ENCODE peak calls at places on chromosomes 6 and 20, in four cellular contexts. One of them, this sample, is unnamed.

GRCh38 chr6:96304997-96305396 is 216.6 kb upstream of the UFL1 start:
- DNase-seq in CD8-positive, alpha-beta T cell: no peak
- DNase-seq in neural progenitor cell: no peak
- DNase-seq in psoas muscle: no peak
- DNase-seq in this sample: no peak

GRCh38 chr6:81093046-81093445 is 659.4 kb downstream of the TENT5A start:
- DNase-seq in CD8-positive, alpha-beta T cell: no peak
- DNase-seq in neural progenitor cell: no peak
- DNase-seq in psoas muscle: no peak
- DNase-seq in this sample: no peak

GRCh38 chr20:11581271-11581670 is 336.4 kb upstream of the BTBD3 start:
- DNase-seq in CD8-positive, alpha-beta T cell: no peak
- DNase-seq in neural progenitor cell: peak; percentile 8
- DNase-seq in psoas muscle: no peak
- DNase-seq in this sample: no peak

GRCh38 chr6:129491436-129491835 is 218.5 kb downstream of the ARHGAP18 start:
- DNase-seq in CD8-positive, alpha-beta T cell: no peak
- DNase-seq in neural progenitor cell: no peak
- DNase-seq in psoas muscle: no peak
- DNase-seq in this sample: no peak

GRCh38 chr6:108403260-108403659 is 108.4 kb downstream of the AFG1L start:
- DNase-seq in CD8-positive, alpha-beta T cell: no peak
- DNase-seq in neural progenitor cell: no peak
- DNase-seq in psoas muscle: no peak
- DNase-seq in this sample: no peak

GRCh38 chr6:105994522-105995402 is 91.4 kb upstream of the PRDM1 start:
- DNase-seq in CD8-positive, alpha-beta T cell: peak; percentile 51
- DNase-seq in neural progenitor cell: peak; percentile 83
- DNase-seq in psoas muscle: peak; percentile 60
- DNase-seq in this sample: peak; percentile 84

GRCh38 chr6:73954843-73955242 is 258.8 kb downstream of the CD109 start:
- DNase-seq in CD8-positive, alpha-beta T cell: no peak
- DNase-seq in neural progenitor cell: no peak
- DNase-seq in psoas muscle: no peak
- DNase-seq in this sample: no peak

GRCh38 chr6:168999392-168999791 is 254.3 kb downstream of the THBS2 start:
- DNase-seq in CD8-positive, alpha-beta T cell: no peak
- DNase-seq in neural progenitor cell: no peak
- DNase-seq in psoas muscle: no peak
- DNase-seq in this sample: no peak

GRCh38 chr20:37615507-37616425 is 78.1 kb upstream of the CTNNBL1 start:
- DNase-seq in CD8-positive, alpha-beta T cell: peak; percentile 67
- DNase-seq in neural progenitor cell: peak; percentile 60
- DNase-seq in psoas muscle: no peak
- DNase-seq in this sample: peak; percentile 88
- TF ChIP-seq CTCF in CD8-positive, alpha-beta T cell: peak; percentile 65
- TF ChIP-seq CTCF in neural progenitor cell: peak; percentile 76
- TF ChIP-seq CTCF in psoas muscle: peak; percentile 42
- TF ChIP-seq CTCF in this sample: peak; percentile 85

GRCh38 chr6:78487401-78487800 is 379.9 kb upstream of the IRAK1BP1 start:
- DNase-seq in CD8-positive, alpha-beta T cell: no peak
- DNase-seq in neural progenitor cell: no peak
- DNase-seq in psoas muscle: no peak
- DNase-seq in this sample: no peak

GRCh38 chr6:78489874-78490273 is 377.5 kb upstream of the IRAK1BP1 start:
- DNase-seq in CD8-positive, alpha-beta T cell: no peak
- DNase-seq in neural progenitor cell: no peak
- DNase-seq in psoas muscle: no peak
- DNase-seq in this sample: no peak

GRCh38 chr6:78492351-78493010 is 374.9 kb upstream of the IRAK1BP1 start:
- DNase-seq in CD8-positive, alpha-beta T cell: no peak
- DNase-seq in neural progenitor cell: no peak
- DNase-seq in psoas muscle: no peak
- DNase-seq in this sample: no peak
- TF ChIP-seq CTCF in CD8-positive, alpha-beta T cell: no peak
- TF ChIP-seq CTCF in neural progenitor cell: no peak
- TF ChIP-seq CTCF in psoas muscle: no peak
- TF ChIP-seq CTCF in this sample: no peak

GRCh38 chr20:271069-271468 is 13.5 kb downstream of the DEFB132 start:
- DNase-seq in CD8-positive, alpha-beta T cell: no peak
- DNase-seq in neural progenitor cell: no peak
- DNase-seq in psoas muscle: no peak
- DNase-seq in this sample: peak; percentile 13
- TF ChIP-seq CTCF in CD8-positive, alpha-beta T cell: no peak
- TF ChIP-seq CTCF in neural progenitor cell: no peak
- TF ChIP-seq CTCF in psoas muscle: no peak
- TF ChIP-seq CTCF in this sample: no peak

GRCh38 chr6:148578489-148578814 is 168.4 kb upstream of the UST start:
- DNase-seq in CD8-positive, alpha-beta T cell: no peak
- DNase-seq in neural progenitor cell: no peak
- DNase-seq in psoas muscle: no peak
- DNase-seq in this sample: peak; percentile 58
- TF ChIP-seq CTCF in CD8-positive, alpha-beta T cell: no peak
- TF ChIP-seq CTCF in neural progenitor cell: no peak
- TF ChIP-seq CTCF in psoas muscle: no peak
- TF ChIP-seq CTCF in this sample: no peak

DNA sequence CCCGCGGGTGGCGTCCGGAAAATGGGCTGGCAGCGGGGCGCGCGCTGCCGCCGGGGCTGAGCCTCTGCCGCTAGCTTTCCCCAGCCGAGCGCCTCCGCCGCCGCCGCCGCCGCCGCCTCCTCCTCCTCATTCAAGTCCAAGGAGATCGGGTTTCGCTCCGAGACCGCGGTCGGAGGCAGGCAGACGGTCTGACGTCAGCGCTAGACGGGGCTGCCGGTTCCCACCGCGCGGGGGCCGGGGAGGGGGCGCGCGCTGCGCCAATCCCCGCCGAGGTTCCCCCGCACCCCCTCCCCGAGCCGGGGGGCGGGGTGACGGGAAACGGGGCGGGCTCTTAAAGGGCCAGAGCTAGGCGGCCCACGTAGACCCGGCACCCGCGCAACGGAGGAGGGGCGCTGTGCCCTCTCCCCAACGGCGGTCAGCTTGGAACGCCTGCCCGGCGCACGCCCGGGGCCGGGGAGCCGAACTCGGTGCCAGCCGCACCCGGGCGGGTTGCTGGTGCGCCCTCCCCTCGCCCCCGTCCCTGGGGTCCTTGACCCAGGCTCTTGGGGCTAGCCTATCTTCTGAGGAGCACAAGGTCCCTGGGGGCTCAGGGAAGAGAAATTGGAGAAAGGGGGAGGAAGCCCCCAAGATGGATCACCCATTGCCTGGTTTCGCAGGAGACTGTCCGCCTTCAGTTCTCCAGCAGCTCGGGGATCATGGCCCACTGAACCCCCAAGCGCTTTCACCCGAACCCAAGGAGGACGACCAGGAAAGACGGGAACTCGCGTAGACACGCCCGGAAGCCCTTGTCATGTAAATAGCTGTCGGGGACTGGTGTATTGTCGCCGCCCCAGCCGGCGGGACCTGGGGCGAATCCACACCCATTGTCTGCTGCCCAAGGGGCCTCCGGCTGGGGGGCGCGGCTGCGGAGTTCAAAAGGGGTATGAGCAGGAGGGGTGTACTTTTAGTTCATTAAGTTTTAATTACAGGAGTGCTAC is at the start of gene PMEPA1:
- DNase-seq in CD8-positive, alpha-beta T cell: peak; percentile 90
- DNase-seq in neural progenitor cell: peak; percentile 90
- DNase-seq in psoas muscle: peak; percentile 96
- DNase-seq in this sample: peak; percentile 98
- TF ChIP-seq CTCF in CD8-positive, alpha-beta T cell: no peak
- TF ChIP-seq CTCF in neural progenitor cell: no peak
- TF ChIP-seq CTCF in psoas muscle: no peak
- TF ChIP-seq CTCF in this sample: no peak

DNA sequence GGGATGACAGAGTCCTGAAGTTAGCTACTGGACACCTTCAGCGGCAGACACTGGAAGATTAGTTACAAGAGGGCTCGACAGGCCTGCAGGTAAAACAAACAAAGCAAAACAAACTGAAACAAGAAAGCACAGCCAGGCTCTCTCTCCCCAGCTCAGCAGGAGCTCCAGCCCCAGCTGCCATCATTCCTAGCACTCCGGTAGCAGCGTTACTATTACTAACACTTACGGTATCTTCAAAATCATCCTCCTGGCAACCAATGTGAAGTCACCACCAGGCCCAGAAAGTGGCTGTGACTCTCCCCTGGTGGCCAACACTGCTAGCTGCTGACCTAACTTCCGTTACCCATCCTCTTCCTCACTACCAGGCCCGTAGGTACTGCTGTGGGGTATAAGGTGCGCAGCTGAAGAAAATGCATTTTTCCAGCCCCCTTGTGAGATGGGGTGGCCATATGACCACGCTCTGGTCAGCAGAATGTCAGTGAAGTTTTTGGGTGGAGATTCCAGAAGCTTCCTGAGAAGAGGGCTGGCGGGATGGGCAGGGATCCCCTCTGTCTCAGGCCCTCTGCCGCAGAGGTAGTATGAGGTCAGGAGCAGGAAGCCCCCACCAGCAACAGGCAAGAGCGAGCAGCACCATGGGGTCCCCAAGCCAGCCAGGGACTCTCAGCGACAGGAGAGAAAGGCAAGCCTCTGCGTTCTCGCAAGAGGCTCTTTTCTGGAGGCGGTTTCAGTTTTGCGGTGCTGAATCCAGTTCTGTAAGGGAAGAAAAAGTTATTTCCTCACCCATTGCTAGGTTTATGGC is 37.4 kb upstream of the TBXT start:
- DNase-seq in CD8-positive, alpha-beta T cell: no peak
- DNase-seq in neural progenitor cell: peak; percentile 27
- DNase-seq in psoas muscle: no peak
- DNase-seq in this sample: peak; percentile 86
- TF ChIP-seq CTCF in CD8-positive, alpha-beta T cell: no peak
- TF ChIP-seq CTCF in neural progenitor cell: peak; percentile 21
- TF ChIP-seq CTCF in psoas muscle: no peak
- TF ChIP-seq CTCF in this sample: peak; percentile 70

GRCh38 chr20:1440024-1440423 is 26.6 kb downstream of the NSFL1C start:
- DNase-seq in CD8-positive, alpha-beta T cell: no peak
- DNase-seq in neural progenitor cell: peak; percentile 60
- DNase-seq in psoas muscle: no peak
- DNase-seq in this sample: peak; percentile 87
- TF ChIP-seq CTCF in CD8-positive, alpha-beta T cell: no peak
- TF ChIP-seq CTCF in neural progenitor cell: peak; percentile 49
- TF ChIP-seq CTCF in psoas muscle: no peak
- TF ChIP-seq CTCF in this sample: peak; percentile 79

This sample was measured in endodermal cell.